ENCODE peak calls at places on chromosomes 5 and 9, in seven cellular contexts. N, Q, M, P, V, I and Y are unnamed samples.

GRCh38 chr9:35322075-35322885 is 160.5 kb downstream of the UNC13B start:
- DNase-seq in N (no peak), Q (no peak), M (no peak), P (no peak), V (no peak), I (no peak), Y (peak)

GRCh38 chr5:32195265-32195664 is 21.1 kb upstream of the GOLPH3 start:
- DNase-seq in N (no peak), Q (no peak), M (no peak), P (no peak), V (no peak), I (no peak), Y (no peak)

GRCh38 chr5:52262844-52263243 is 524.9 kb upstream of the ITGA1 start:
- DNase-seq in N (no peak), Q (no peak), M (no peak), P (no peak), V (no peak), I (no peak), Y (no peak)

GRCh38 chr5:180844432-180844831 is 16.6 kb downstream of the ZFP62 start:
- DNase-seq in N (no peak), Q (no peak), M (no peak), P (no peak), V (no peak), I (no peak), Y (no peak)

GRCh38 chr5:157459715-157460599 is at the start of gene NIPAL4:
- DNase-seq in N (peak), Q (no peak), M (peak), P (no peak), V (no peak), I (no peak), Y (no peak)

GRCh38 chr9:114588671-114589526 is 1.3 kb downstream of the ATP6V1G1 start:
- DNase-seq in N (no peak), Q (no peak), M (no peak), P (no peak), V (peak), I (no peak), Y (no peak)

GRCh38 chr9:893843-894420 is 52.4 kb downstream of the DMRT1 start:
- DNase-seq in N (peak), Q (peak), M (no peak), P (peak), V (peak), I (peak), Y (peak)

GRCh38 chr9:95494022-95494415 is 22.8 kb downstream of the PTCH1 start:
- DNase-seq in N (no peak), Q (no peak), M (no peak), P (no peak), V (no peak), I (no peak), Y (no peak)

GRCh38 chr5:107282061-107282460 is 388.7 kb downstream of the EFNA5 start:
- DNase-seq in N (no peak), Q (no peak), M (no peak), P (no peak), V (peak), I (no peak), Y (peak)

GRCh38 chr9:14962193-14962899 is 52.1 kb upstream of the FREM1 start:
- DNase-seq in N (no peak), Q (no peak), M (no peak), P (peak), V (no peak), I (no peak), Y (peak)

DNA sequence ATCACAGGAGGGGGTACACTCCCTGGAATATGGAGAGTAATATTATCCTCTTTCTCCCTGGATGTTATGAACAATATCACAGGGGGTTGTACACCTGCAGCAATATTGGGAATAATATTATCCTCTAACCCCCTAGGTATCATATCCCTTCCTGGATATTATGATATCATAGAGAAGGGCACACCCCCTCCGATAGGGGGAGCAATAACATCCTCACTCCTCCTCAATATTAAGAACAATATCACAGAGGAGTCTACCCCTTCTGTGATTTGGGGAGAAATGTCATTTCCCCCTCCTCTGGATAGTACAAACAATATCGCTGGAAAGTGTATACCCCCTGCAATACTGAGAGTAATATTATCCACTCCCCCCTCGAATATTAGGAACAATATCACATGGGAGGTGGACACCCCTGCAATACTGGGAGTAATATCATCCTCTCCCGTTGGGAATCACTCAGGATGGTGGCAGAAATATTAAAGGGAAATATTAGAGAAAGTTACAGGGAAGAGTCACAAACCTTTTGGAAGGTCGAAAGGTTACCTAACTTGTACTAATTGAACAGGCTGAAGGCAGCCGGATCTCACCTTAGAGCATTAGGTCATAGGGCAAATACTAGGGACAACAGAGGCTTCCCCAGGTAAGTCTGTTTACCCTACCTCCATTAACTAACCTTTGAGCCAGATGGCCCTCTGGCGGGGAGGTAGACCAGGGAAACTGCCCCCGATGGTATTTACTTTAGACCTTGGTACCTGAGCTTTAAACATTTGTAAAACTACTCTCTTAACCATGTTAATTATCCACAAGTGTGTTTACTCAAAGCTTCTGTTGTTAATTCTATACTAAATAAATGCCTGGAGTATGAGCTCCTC is 57.5 kb upstream of the FREM1 start:
- DNase-seq in N (no peak), Q (no peak), M (no peak), P (no peak), V (no peak), I (no peak), Y (no peak)
- TF ChIP-seq CTCF in N (peak), Q (no peak), M (no peak), P (no peak), V (no peak), I (no peak), Y (no peak)

GRCh38 chr9:98304381-98304780 is 48.9 kb upstream of the TBC1D2 start:
- DNase-seq in N (no peak), Q (no peak), M (no peak), P (no peak), V (no peak), I (no peak), Y (no peak)
- H3K27ac ChIP-seq in N (no peak), Q (no peak), M (no peak), P (no peak), V (no peak), I (no peak), Y (no peak)

GRCh38 chr5:15501057-15501791 is 1.2 kb downstream of the FBXL7 start:
- DNase-seq in N (peak), Q (no peak), M (no peak), P (no peak), V (peak), I (no peak), Y (peak)
- TF ChIP-seq CTCF in N (peak), Q (no peak), M (no peak), P (no peak), V (peak), I (no peak), Y (no peak)

DNA sequence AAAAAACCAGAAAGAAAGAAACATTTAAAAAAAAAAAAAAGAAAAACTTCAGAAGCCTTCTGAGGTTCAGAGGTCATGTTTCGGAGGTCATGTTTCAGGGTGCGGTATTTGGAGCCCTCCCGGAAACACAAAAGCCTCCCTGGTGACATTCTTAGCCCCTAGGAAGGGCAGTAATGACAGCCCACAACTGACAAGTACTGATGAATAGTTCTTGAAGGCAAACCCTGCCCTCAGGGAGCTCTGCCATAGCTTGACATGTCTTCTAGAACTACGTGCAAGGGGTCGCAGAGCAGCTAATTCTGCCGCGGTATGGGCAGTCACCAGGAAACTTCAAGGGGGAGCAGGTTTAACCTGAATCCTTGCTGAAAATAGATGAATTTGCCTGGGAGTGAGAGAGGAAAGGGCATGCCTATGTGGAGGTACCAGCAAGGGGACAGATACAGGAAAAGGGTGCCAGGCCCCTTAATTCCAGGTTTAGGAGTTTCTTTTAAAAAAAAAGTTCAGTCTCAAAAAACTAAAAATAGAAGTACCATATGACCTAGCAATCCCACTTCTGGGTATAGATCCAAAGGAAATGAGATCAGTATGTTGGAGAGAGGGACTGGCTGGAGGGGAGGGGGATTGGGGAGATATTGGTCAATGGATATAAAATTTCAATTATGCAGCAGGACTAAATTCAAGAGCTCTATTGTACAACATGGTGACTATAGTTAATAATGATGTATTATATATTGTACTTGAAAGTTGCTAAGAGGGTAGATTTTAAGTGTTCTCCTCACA is 98.4 kb downstream of the C9orf152 start:
- DNase-seq in N (no peak), Q (no peak), M (no peak), P (no peak), V (no peak), I (no peak), Y (no peak)
- H3K27ac ChIP-seq in N (no peak), Q (no peak), M (no peak), P (no peak), V (peak), I (no peak), Y (no peak)

DNA sequence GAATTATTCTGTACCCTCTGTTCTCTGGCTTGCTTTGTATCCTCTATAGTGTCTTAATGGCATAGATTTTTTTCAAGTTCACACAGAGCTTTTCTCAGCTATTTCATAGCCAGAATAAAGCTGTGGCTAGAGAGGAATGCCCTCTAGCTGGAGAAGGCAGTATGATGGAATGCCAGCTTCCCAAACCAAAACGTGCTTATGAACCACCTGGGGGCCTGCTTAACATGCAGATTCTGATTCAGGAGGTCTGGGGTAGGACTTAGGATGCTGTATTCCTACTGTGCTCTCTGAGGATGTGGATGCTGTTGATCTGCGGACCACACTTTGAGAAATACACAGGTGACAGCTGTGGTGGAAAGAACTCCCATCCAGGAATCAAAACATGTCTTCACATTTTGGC is 49.9 kb upstream of the DPYSL3 start:
- DNase-seq in N (peak), Q (no peak), M (no peak), P (no peak), V (peak), I (no peak), Y (no peak)
- TF ChIP-seq CTCF in N (peak), Q (no peak), M (no peak), P (no peak), V (peak), I (no peak), Y (peak)

GRCh38 chr9:77810047-77810446 is 161.9 kb upstream of the GNA14 start:
- DNase-seq in N (no peak), Q (no peak), M (no peak), P (no peak), V (no peak), I (no peak), Y (no peak)

GRCh38 chr9:77808750-77809079 is 160.6 kb upstream of the GNA14 start:
- DNase-seq in N (no peak), Q (no peak), M (no peak), P (no peak), V (no peak), I (no peak), Y (no peak)

GRCh38 chr9:77810637-77811119 is 162.6 kb upstream of the GNA14 start:
- DNase-seq in N (no peak), Q (no peak), M (no peak), P (no peak), V (no peak), I (no peak), Y (no peak)

GRCh38 chr9:77807846-77808749 is 160.0 kb upstream of the GNA14 start:
- DNase-seq in N (no peak), Q (no peak), M (no peak), P (no peak), V (no peak), I (no peak), Y (no peak)

DNA sequence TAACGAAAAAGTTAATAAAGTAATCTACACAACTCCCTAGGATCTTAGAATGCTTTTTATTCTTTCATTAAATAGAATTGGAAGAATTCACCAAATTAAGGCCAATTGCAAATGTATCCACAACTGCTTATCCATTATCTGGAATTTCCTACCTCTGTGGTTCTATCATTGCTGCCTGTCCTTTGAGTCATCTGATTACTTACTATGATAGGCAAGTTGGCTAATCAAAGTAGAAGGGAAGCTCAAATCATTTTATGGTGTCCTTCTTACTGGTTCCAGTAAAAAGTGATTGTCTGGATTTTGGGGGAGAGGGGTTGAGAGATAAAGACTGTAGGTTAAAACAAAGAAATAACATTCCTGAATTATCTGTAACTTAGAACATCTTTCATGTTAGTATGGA is 161.4 kb upstream of the GNA14 start:
- DNase-seq in N (no peak), Q (no peak), M (no peak), P (no peak), V (no peak), I (no peak), Y (no peak)
- H3K27ac ChIP-seq in N (no peak), Q (no peak), M (no peak), P (no peak), V (no peak), I (no peak), Y (no peak)